ENCODE peak calls at places on chromosomes 11 and 22, in nine cellular contexts. N is RWPE1, V is HFF-Myc, X is WERI-Rb-1, S is neural progenitor cell, L is brain microvascular endothelial cell, J is cardiac muscle cell, P is AG04450, A is tibial nerve. R is an unnamed sample.

GRCh38 chr11:18012314-18012905 is 437 bp downstream of the SERGEF start:
- DNase-seq in A (peak; percentile 8), S (no peak), P (no peak), V (no peak), L (no peak), N (peak; percentile 18), X (peak; percentile 40), J (peak; percentile 52), R (no peak)

GRCh38 chr11:107092667-107093066 is 74.4 kb upstream of the GUCY1A2 start:
- DNase-seq in A (no peak), S (no peak), L (no peak), N (no peak), J (no peak), P (no peak), V (no peak), X (peak; percentile 48), R (no peak)

GRCh38 chr11:85595285-85595884 is 31.8 kb downstream of the DLG2 start:
- DNase-seq in X (no peak), V (peak; percentile 19), L (no peak), P (peak; percentile 8), A (no peak), N (peak; percentile 36), J (peak; percentile 45), S (peak; percentile 53), R (peak; percentile 23)

GRCh38 chr22:20976291-20976877 is 5.7 kb upstream of the LZTR1 start:
- DNase-seq in S (no peak), N (no peak), L (no peak), A (no peak), V (no peak), P (no peak), X (no peak), J (no peak), R (no peak)

GRCh38 chr11:77113382-77114088 is 10.9 kb downstream of the OMP start:
- DNase-seq in X (peak; percentile 49), L (no peak), V (no peak), S (peak; percentile 70), A (peak; percentile 45), N (peak; percentile 55), J (peak; percentile 61), P (no peak), R (peak; percentile 67)

GRCh38 chr11:69002743-69003231 is 10.3 kb downstream of the MRGPRF start:
- DNase-seq in J (no peak), S (no peak), P (no peak), N (no peak), X (no peak), L (no peak), V (no peak), A (no peak), R (peak; percentile 43)

GRCh38 chr11:100560606-100561005 is 126.5 kb upstream of the ARHGAP42 start:
- DNase-seq in X (no peak), N (no peak), A (no peak), J (no peak), P (no peak), S (no peak), L (no peak), V (no peak), R (no peak)

GRCh38 chr11:31160504-31161422 is 208.8 kb downstream of the DCDC1 start:
- DNase-seq in N (no peak), A (no peak), J (no peak), L (no peak), S (peak; percentile 58), P (no peak), X (no peak), V (no peak), R (no peak)

GRCh38 chr22:37165940-37166674 is 16.4 kb upstream of the IL2RB start:
- DNase-seq in N (no peak), A (no peak), S (no peak), X (no peak), L (no peak), V (no peak), P (no peak), J (no peak), R (no peak)

GRCh38 chr11:63937713-63938480 is 905 bp upstream of the NAA40 start:
- DNase-seq in X (no peak), P (no peak), L (no peak), J (no peak), S (peak; percentile 47), V (no peak), N (peak; percentile 67), A (no peak), R (no peak)

GRCh38 chr11:75421035-75421602 is 11.9 kb downstream of the KLHL35 start:
- DNase-seq in A (no peak), J (no peak), X (peak; percentile 91), V (no peak), N (no peak), S (peak; percentile 53), P (no peak), L (no peak), R (no peak)

GRCh38 chr11:78112588-78113275 is 26.7 kb downstream of the ALG8 start:
- DNase-seq in J (no peak), P (no peak), S (no peak), N (no peak), X (no peak), A (no peak), V (no peak), L (no peak), R (no peak)

GRCh38 chr11:15073361-15074205 is at the start of gene CALCB:
- DNase-seq in A (no peak), P (no peak), N (peak; percentile 12), X (no peak), J (peak; percentile 53), L (no peak), V (no peak), S (peak; percentile 75), R (peak; percentile 62)

GRCh38 chr11:15071556-15072255 is 1.7 kb upstream of the CALCB start:
- DNase-seq in L (no peak), X (no peak), J (no peak), A (no peak), N (no peak), P (no peak), S (no peak), V (no peak), R (no peak)

GRCh38 chr11:15074206-15075161 is 1.1 kb downstream of the CALCB start:
- DNase-seq in V (peak; percentile 14), L (peak; percentile 75), S (peak; percentile 95), X (peak; percentile 79), J (peak; percentile 92), P (peak; percentile 20), A (peak; percentile 81), N (peak; percentile 20), R (peak; percentile 85)

GRCh38 chr11:15072551-15073143 is 746 bp upstream of the CALCB start:
- DNase-seq in S (no peak), A (no peak), J (no peak), N (no peak), L (no peak), V (no peak), X (no peak), P (no peak), R (no peak)

GRCh38 chr11:15075162-15075526 is 1.8 kb downstream of the CALCB start:
- DNase-seq in V (no peak), L (no peak), A (no peak), J (no peak), N (no peak), X (no peak), P (no peak), S (no peak), R (no peak)
- TF ChIP-seq CTCF in V (no peak), L (no peak), A (no peak), J (no peak), N (no peak), X (no peak), P (no peak), S (no peak), R (no peak)

GRCh38 chr22:23574371-23574811 is 5.7 kb downstream of the IGLL1 start:
- DNase-seq in N (no peak), S (no peak), A (no peak), V (no peak), X (no peak), J (no peak), L (no peak), P (no peak), R (no peak)

GRCh38 chr22:23576681-23577080 is 3.4 kb downstream of the IGLL1 start:
- DNase-seq in N (no peak), P (no peak), J (no peak), A (no peak), X (no peak), L (no peak), S (no peak), V (no peak), R (no peak)

GRCh38 chr22:23574877-23575276 is 5.2 kb downstream of the IGLL1 start:
- DNase-seq in V (no peak), S (no peak), N (no peak), X (no peak), J (no peak), P (no peak), L (no peak), A (no peak), R (no peak)

GRCh38 chr22:23578306-23578705 is 1.8 kb downstream of the IGLL1 start:
- DNase-seq in N (no peak), S (no peak), P (no peak), X (no peak), V (no peak), A (no peak), L (no peak), J (no peak), R (no peak)

GRCh38 chr22:23575601-23576000 is 4.5 kb downstream of the IGLL1 start:
- DNase-seq in S (no peak), N (no peak), V (no peak), P (no peak), X (no peak), L (no peak), A (no peak), J (no peak), R (no peak)
- TF ChIP-seq CTCF in S (no peak), N (no peak), V (no peak), P (no peak), X (no peak), L (no peak), A (no peak), J (no peak), R (no peak)

DNA sequence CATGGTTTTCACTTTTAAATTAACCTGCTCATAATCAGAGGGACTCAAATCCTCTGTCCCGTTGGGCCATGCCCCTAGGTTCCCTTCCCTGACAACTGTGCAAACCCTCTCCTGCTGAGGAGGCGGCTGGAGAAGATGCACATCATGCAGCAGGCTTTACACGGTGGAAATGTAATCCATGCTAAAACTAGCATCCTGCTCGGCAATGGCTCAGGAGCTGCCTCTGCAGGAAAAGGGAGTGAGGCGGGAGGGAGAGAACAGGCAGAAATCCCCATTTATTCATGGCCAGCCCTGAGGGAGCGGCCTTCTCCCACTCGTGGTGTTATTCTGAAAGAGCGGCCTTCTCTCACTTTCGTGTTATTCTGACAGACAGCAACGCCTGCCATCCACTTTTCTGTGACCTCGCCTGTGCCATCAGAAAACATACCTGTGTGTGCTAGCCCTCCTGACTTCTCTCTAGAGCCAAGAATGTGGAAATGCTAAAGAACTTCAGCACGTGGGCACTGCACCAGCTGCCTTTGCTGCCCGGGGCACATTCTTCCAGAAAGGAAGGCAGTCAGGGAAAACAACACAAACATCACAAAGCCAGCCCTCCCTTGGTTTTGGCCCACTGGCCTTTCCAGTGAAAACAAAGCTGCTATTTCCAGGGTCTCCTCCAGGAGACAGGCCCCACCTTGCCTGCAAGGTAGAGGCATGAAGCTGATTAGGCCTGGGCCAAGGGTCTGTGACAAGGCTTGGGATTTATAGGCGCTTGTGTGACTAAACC is 62.9 kb upstream of the BID start:
- DNase-seq in J (no peak), S (peak; percentile 22), P (no peak), V (no peak), N (no peak), X (no peak), L (no peak), A (no peak), R (peak; percentile 12)
- TF ChIP-seq CTCF in J (no peak), S (peak; percentile 16), P (no peak), V (no peak), N (no peak), X (no peak), L (no peak), A (no peak), R (no peak)

GRCh38 chr11:2921261-2921660 is 8.0 kb downstream of the PHLDA2 start:
- DNase-seq in X (no peak), S (no peak), N (no peak), V (no peak), L (no peak), A (no peak), P (no peak), J (no peak), R (no peak)
- TF ChIP-seq CTCF in X (no peak), S (no peak), N (no peak), V (no peak), L (no peak), A (no peak), P (no peak), J (no peak), R (no peak)

R was measured in foreskin fibroblast.